ENCODE peak calls at places on chromosome 5, in six cellular contexts. G, R, U, B, A and Q are unnamed samples.

GRCh38 chr5:100803391-100803790 is 99.7 kb downstream of the ST8SIA4 start:
- DNase-seq in G (peak), B (peak), A (no peak), R (no peak), U (no peak), Q (no peak)

GRCh38 chr5:107813559-107813958 is 142.8 kb upstream of the EFNA5 start:
- DNase-seq in A (no peak), R (no peak), B (no peak), G (no peak), U (no peak), Q (no peak)

GRCh38 chr5:59587489-59588337 is 305.8 kb downstream of the PDE4D start:
- DNase-seq in R (peak), U (no peak), A (no peak), B (peak), G (peak), Q (peak)

GRCh38 chr5:39801306-39801705 is 376.5 kb upstream of the DAB2 start:
- DNase-seq in A (peak), B (no peak), U (no peak), G (no peak), R (no peak), Q (no peak)

GRCh38 chr5:61163905-61164304 is 1.6 kb upstream of the SMIM15 start:
- DNase-seq in U (no peak), R (no peak), B (no peak), A (no peak), G (no peak), Q (no peak)

GRCh38 chr5:76082790-76083554 is at the start of gene SV2C:
- DNase-seq in B (peak), A (no peak), U (no peak), R (no peak), G (peak), Q (peak)

GRCh38 chr5:172918421-172919371 is 40.5 kb upstream of the RPL26L1 start:
- DNase-seq in R (no peak), B (no peak), U (no peak), A (no peak), G (no peak), Q (no peak)

GRCh38 chr5:33892419-33893151 is 795 bp upstream of the ADAMTS12 start:
- DNase-seq in B (peak), G (peak), A (peak), U (no peak), R (no peak), Q (no peak)

GRCh38 chr5:178465228-178465860 is 124.8 kb downstream of the COL23A1 start:
- DNase-seq in G (no peak), R (no peak), U (peak), B (no peak), A (no peak), Q (no peak)

GRCh38 chr5:43096916-43097315 is 23.8 kb upstream of the ZNF131 start:
- DNase-seq in G (no peak), R (no peak), B (no peak), A (no peak), U (no peak), Q (no peak)

GRCh38 chr5:124697912-124698690 is 48.3 kb downstream of the ZNF608 start:
- DNase-seq in U (no peak), B (peak), G (peak), R (peak), A (no peak), Q (no peak)

GRCh38 chr5:10590226-10591047 is 26.6 kb downstream of the ANKRD33B start:
- DNase-seq in G (peak), U (no peak), A (peak), B (peak), R (no peak), Q (no peak)

GRCh38 chr5:92801921-92802320 is 779.1 kb downstream of the NR2F1-AS1 start:
- DNase-seq in R (no peak), B (peak), A (no peak), U (no peak), G (peak), Q (no peak)

GRCh38 chr5:150627731-150628545 is 12.5 kb upstream of the SYNPO start:
- DNase-seq in R (no peak), B (peak), G (peak), U (no peak), A (no peak), Q (no peak)

GRCh38 chr5:19369048-19369447 is 619.0 kb downstream of the CDH18 start:
- DNase-seq in U (no peak), A (no peak), G (no peak), R (no peak), B (no peak), Q (no peak)

GRCh38 chr5:128536229-128536860 is 1.7 kb downstream of the FBN2 start:
- DNase-seq in G (peak), A (peak), U (no peak), B (peak), R (peak), Q (no peak)

GRCh38 chr5:61342066-61342465 is 10.0 kb downstream of the ZSWIM6 start:
- DNase-seq in A (peak), B (peak), G (no peak), R (no peak), U (no peak), Q (no peak)

GRCh38 chr5:108998216-108998615 is 250.5 kb downstream of the FER start:
- DNase-seq in B (no peak), R (no peak), U (no peak), G (no peak), A (no peak), Q (no peak)

GRCh38 chr5:43485406-43485805 is 1.7 kb upstream of the TMEM267 start:
- DNase-seq in B (no peak), A (no peak), U (no peak), R (no peak), G (no peak), Q (no peak)

GRCh38 chr5:159092288-159092687 is 7.4 kb downstream of the EBF1 start:
- DNase-seq in B (no peak), G (no peak), A (no peak), R (no peak), U (no peak), Q (no peak)

GRCh38 chr5:167049043-167049663 is 1242.3 kb upstream of the WWC1 start:
- DNase-seq in B (peak), G (peak), U (no peak), R (no peak), A (peak), Q (peak)

GRCh38 chr5:80763211-80763610 is 108.4 kb upstream of the DHFR start:
- DNase-seq in A (peak), G (peak), R (no peak), B (peak), U (no peak), Q (no peak)

GRCh38 chr5:167982-168660 is 23.2 kb upstream of the LRRC14B start:
- DNase-seq in U (peak), B (peak), R (no peak), G (peak), A (peak), Q (no peak)

GRCh38 chr5:142063878-142064331 is 44.7 kb upstream of the NDFIP1 start:
- DNase-seq in R (peak), B (peak), A (no peak), G (peak), U (no peak), Q (no peak)

GRCh38 chr5:101977729-101978345 is 318.2 kb downstream of the SLCO4C1 start:
- DNase-seq in B (peak), A (peak), G (peak), R (no peak), U (no peak), Q (no peak)

GRCh38 chr5:77087484-77088291 is 603 bp upstream of the ZBED3 start:
- DNase-seq in U (no peak), A (no peak), G (peak), B (peak), R (peak), Q (peak)

GRCh38 chr5:163453705-163454104 is 6.2 kb downstream of the NUDCD2 start:
- DNase-seq in B (no peak), U (no peak), R (no peak), G (no peak), A (no peak), Q (no peak)

GRCh38 chr5:73691301-73691700 is 65.3 kb downstream of the ARHGEF28 start:
- DNase-seq in R (no peak), A (no peak), B (peak), G (no peak), U (no peak), Q (no peak)

GRCh38 chr5:160434022-160434531 is 12.4 kb downstream of the PTTG1 start:
- DNase-seq in R (no peak), B (no peak), A (peak), G (no peak), U (no peak), Q (peak)

GRCh38 chr5:147479949-147480348 is 29.9 kb downstream of the DPYSL3 start:
- DNase-seq in G (peak), U (no peak), A (no peak), R (no peak), B (peak), Q (no peak)

GRCh38 chr5:98781520-98781919 is 8.1 kb downstream of the RGMB start:
- DNase-seq in G (no peak), R (no peak), B (no peak), A (no peak), U (no peak), Q (no peak)

GRCh38 chr5:136769900-136770684 is 404.7 kb upstream of the TRPC7 start:
- DNase-seq in B (peak), R (peak), U (no peak), A (peak), G (peak), Q (peak)

GRCh38 chr5:11105706-11106105 is 344.7 kb upstream of the DAP start:
- DNase-seq in U (no peak), B (no peak), A (no peak), G (no peak), R (no peak), Q (no peak)

GRCh38 chr5:98941131-98941883 is 12.5 kb upstream of the CHD1 start:
- DNase-seq in U (no peak), A (peak), B (no peak), G (no peak), R (no peak), Q (no peak)

GRCh38 chr5:65108786-65109743 is 340.3 kb downstream of the CWC27 start:
- DNase-seq in R (no peak), U (no peak), B (peak), G (no peak), A (no peak), Q (no peak)

GRCh38 chr5:68884893-68885292 is 208.9 kb upstream of the SLC30A5 start:
- DNase-seq in B (no peak), A (peak), U (no peak), R (no peak), G (peak), Q (no peak)
- TF ChIP-seq CTCF in B (peak), A (peak), U (no peak), R (peak), G (peak), Q (peak)

DNA sequence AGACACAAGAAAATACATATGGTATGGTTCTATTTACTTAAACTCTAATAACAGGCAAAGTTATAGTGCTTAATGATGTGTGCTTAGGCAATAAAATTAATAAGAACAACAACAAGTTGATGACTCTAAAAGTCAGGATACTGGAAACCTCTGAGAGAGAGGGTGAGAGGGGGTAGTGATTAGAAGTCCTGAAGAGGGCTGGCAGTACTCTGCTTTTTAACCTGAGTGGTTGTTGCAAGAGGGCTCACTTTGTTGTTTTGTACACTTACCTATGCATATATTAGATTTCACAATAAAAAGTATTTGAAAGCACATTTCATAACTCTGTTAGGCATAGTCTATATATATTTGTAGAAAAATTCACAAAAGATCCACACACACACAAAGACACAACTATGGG is 21.4 kb upstream of the ELL2 start:
- DNase-seq in A (no peak), U (no peak), R (no peak), G (no peak), B (no peak), Q (no peak)
- TF ChIP-seq CTCF in A (no peak), U (no peak), R (no peak), G (no peak), B (no peak), Q (no peak)

DNA sequence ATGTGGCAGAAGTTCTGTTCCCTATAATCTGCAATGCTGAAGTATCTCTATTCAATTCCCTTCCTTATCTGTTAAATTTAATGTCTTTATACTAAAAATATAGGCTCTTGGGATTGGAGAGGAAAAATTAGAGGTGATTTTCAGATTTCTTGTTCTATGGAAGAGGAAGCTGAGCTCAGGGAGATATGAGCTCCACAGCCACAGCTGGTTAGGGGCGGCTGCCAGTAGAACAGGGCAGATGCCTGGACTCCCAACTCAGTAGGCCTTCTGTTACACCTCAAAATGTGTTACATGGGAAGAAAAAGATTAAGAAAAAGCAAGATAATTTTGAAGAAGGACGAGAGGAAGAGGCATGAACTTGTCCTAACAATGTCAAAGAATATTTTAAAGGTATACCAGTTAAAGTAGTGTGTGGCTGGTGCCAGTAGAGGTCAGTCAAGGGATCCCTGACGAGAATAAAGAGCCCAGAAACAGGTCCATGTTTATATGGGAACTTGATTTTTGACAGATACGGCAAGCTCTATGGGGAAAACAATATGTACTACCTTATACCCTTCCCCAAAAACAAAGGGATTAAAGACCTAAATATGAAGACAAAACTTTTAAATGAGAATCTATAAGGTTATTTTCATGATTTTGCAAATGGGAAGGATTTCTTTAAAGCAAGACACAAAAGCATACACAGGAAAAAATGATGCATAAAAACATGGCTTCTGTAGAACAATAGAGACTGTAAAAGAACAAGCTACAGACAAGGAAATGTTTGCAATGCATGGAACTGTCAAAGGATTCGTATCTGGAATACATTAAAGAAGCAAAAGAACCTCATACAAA is 28.7 kb downstream of the DNAJC21 start:
- DNase-seq in B (peak), G (peak), R (no peak), A (peak), U (no peak), Q (no peak)
- TF ChIP-seq CTCF in B (peak), G (peak), R (peak), A (peak), U (peak), Q (peak)

GRCh38 chr5:16346380-16346779 is 119.2 kb downstream of the ZNF622 start:
- DNase-seq in A (no peak), U (no peak), R (no peak), G (no peak), B (no peak), Q (no peak)

GRCh38 chr5:16350816-16351215 is 114.8 kb downstream of the ZNF622 start:
- DNase-seq in B (no peak), G (no peak), A (peak), R (no peak), U (no peak), Q (no peak)

GRCh38 chr5:16345454-16345853 is 120.1 kb downstream of the ZNF622 start:
- DNase-seq in B (no peak), U (no peak), R (no peak), G (no peak), A (peak), Q (no peak)
- TF ChIP-seq CTCF in B (no peak), U (no peak), R (peak), G (no peak), A (no peak), Q (no peak)

DNA sequence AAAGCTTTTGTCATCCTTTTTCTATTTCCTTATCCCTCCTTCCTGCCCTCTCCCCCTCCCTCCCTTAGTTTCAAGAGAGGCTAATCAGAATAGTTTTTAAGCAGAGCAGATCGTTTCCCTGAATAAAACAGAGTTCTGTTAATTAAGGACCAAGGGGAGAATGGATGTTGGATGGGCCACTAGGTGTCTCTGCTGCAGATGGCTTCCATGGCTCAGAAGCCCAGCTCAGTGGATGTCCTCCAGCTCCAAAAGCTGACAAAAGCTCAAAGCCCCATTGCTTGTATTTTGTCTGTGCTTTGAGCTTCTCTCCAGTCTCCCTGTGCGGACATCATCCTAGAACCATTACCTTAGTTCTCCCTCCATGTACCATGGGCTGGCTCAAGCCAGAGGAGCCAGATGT is 21.0 kb upstream of the NPR3 start:
- DNase-seq in U (no peak), G (no peak), A (peak), B (no peak), R (no peak), Q (no peak)
- TF ChIP-seq CTCF in U (no peak), G (peak), A (no peak), B (peak), R (no peak), Q (no peak)

GRCh38 chr5:168339151-168340140 is 48.0 kb downstream of the WWC1 start:
- DNase-seq in B (no peak), G (no peak), U (no peak), A (no peak), R (no peak), Q (no peak)
- TF ChIP-seq CTCF in B (no peak), G (no peak), U (no peak), A (no peak), R (no peak), Q (no peak)